ENCODE peak calls at places on chromosomes 16 and 17, in four cellular contexts. One of them, this sample, is unnamed.

GRCh38 chr17:75849724-75850123 is 5.4 kb downstream of the WBP2 start:
- DNase-seq in right atrium auricular region: no peak
- DNase-seq in endothelial cell: no peak
- DNase-seq in omental fat pad: no peak
- DNase-seq in this sample: peak

GRCh38 chr17:8237886-8238285 is 10.0 kb downstream of the CTC1 start:
- DNase-seq in omental fat pad: no peak
- DNase-seq in right atrium auricular region: no peak
- DNase-seq in endothelial cell: no peak
- DNase-seq in this sample: no peak

GRCh38 chr17:35752945-35753764 is at the start of gene GAS2L2:
- DNase-seq in endothelial cell: no peak
- DNase-seq in omental fat pad: no peak
- DNase-seq in right atrium auricular region: no peak
- DNase-seq in this sample: peak

GRCh38 chr17:48892940-48893645 is 506 bp downstream of the ATP5MC1 start:
- DNase-seq in endothelial cell: no peak
- DNase-seq in right atrium auricular region: no peak
- DNase-seq in omental fat pad: no peak
- DNase-seq in this sample: no peak

GRCh38 chr17:39150795-39151679 is at the start of gene PLXDC1:
- DNase-seq in right atrium auricular region: no peak
- DNase-seq in endothelial cell: no peak
- DNase-seq in omental fat pad: no peak
- DNase-seq in this sample: peak

GRCh38 chr16:75218256-75219076 is at the start of gene CTRB1:
- DNase-seq in omental fat pad: no peak
- DNase-seq in endothelial cell: no peak
- DNase-seq in right atrium auricular region: no peak
- DNase-seq in this sample: no peak

GRCh38 chr16:90002759-90003158 is 16.5 kb downstream of the DBNDD1 start:
- DNase-seq in omental fat pad: no peak
- DNase-seq in endothelial cell: no peak
- DNase-seq in right atrium auricular region: no peak
- DNase-seq in this sample: no peak

GRCh38 chr17:77892031-77892430 is 66.5 kb upstream of the TNRC6C start:
- DNase-seq in endothelial cell: no peak
- DNase-seq in omental fat pad: no peak
- DNase-seq in right atrium auricular region: no peak
- DNase-seq in this sample: peak

GRCh38 chr16:49698416-49698815 is 157.5 kb downstream of the ZNF423 start:
- DNase-seq in endothelial cell: peak
- DNase-seq in omental fat pad: no peak
- DNase-seq in right atrium auricular region: peak
- DNase-seq in this sample: no peak

GRCh38 chr17:68175416-68175815 is 72.4 kb upstream of the AMZ2 start:
- DNase-seq in right atrium auricular region: no peak
- DNase-seq in omental fat pad: no peak
- DNase-seq in endothelial cell: no peak
- DNase-seq in this sample: no peak

GRCh38 chr16:50246299-50247122 is 19.8 kb upstream of the ADCY7 start:
- DNase-seq in omental fat pad: no peak
- DNase-seq in right atrium auricular region: peak
- DNase-seq in endothelial cell: peak
- DNase-seq in this sample: peak

GRCh38 chr16:10661236-10661635 is 33.5 kb downstream of the TEKT5 start:
- DNase-seq in endothelial cell: no peak
- DNase-seq in omental fat pad: no peak
- DNase-seq in right atrium auricular region: no peak
- DNase-seq in this sample: no peak

GRCh38 chr17:76452646-76453430 is at the start of gene UBE2O:
- DNase-seq in omental fat pad: peak
- DNase-seq in endothelial cell: peak
- DNase-seq in right atrium auricular region: peak
- DNase-seq in this sample: peak

GRCh38 chr17:17102176-17102575 is 59.9 kb downstream of the MPRIP start:
- DNase-seq in endothelial cell: no peak
- DNase-seq in omental fat pad: no peak
- DNase-seq in right atrium auricular region: no peak
- DNase-seq in this sample: no peak

GRCh38 chr16:55264949-55265348 is 59.1 kb upstream of the IRX6 start:
- DNase-seq in endothelial cell: no peak
- DNase-seq in omental fat pad: no peak
- DNase-seq in right atrium auricular region: no peak
- DNase-seq in this sample: no peak

GRCh38 chr17:77086433-77087010 is 54.2 kb upstream of the SEC14L1 start:
- DNase-seq in right atrium auricular region: peak
- DNase-seq in endothelial cell: peak
- DNase-seq in omental fat pad: peak
- DNase-seq in this sample: peak

GRCh38 chr17:2357931-2358434 is 20.7 kb downstream of the SGSM2 start:
- DNase-seq in right atrium auricular region: no peak
- DNase-seq in endothelial cell: no peak
- DNase-seq in omental fat pad: no peak
- DNase-seq in this sample: peak

GRCh38 chr16:68128577-68129305 is 43.6 kb downstream of the NFATC3 start:
- DNase-seq in endothelial cell: no peak
- DNase-seq in omental fat pad: no peak
- DNase-seq in right atrium auricular region: no peak
- DNase-seq in this sample: no peak

GRCh38 chr17:40536731-40537171 is 28.5 kb downstream of the CCR7 start:
- DNase-seq in right atrium auricular region: no peak
- DNase-seq in omental fat pad: no peak
- DNase-seq in endothelial cell: peak
- DNase-seq in this sample: no peak

GRCh38 chr16:87733190-87733589 is 32.6 kb downstream of the KLHDC4 start:
- DNase-seq in omental fat pad: no peak
- DNase-seq in right atrium auricular region: no peak
- DNase-seq in endothelial cell: no peak
- DNase-seq in this sample: no peak

GRCh38 chr17:19461139-19461538 is 50.1 kb downstream of the RNF112 start:
- DNase-seq in right atrium auricular region: no peak
- DNase-seq in endothelial cell: no peak
- DNase-seq in omental fat pad: no peak
- DNase-seq in this sample: no peak

GRCh38 chr16:89294486-89294885 is 77.0 kb downstream of the ZNF778 start:
- DNase-seq in endothelial cell: no peak
- DNase-seq in omental fat pad: no peak
- DNase-seq in right atrium auricular region: no peak
- DNase-seq in this sample: no peak

GRCh38 chr17:35079547-35079946 is 16.0 kb upstream of the RFFL start:
- DNase-seq in endothelial cell: no peak
- DNase-seq in right atrium auricular region: no peak
- DNase-seq in omental fat pad: no peak
- DNase-seq in this sample: no peak

GRCh38 chr17:5019475-5019956 is 15.7 kb downstream of the SLC52A1 start:
- DNase-seq in omental fat pad: no peak
- DNase-seq in endothelial cell: no peak
- DNase-seq in right atrium auricular region: no peak
- DNase-seq in this sample: no peak

GRCh38 chr17:73612074-73612473 is 32.2 kb downstream of the SDK2 start:
- DNase-seq in omental fat pad: no peak
- DNase-seq in right atrium auricular region: no peak
- DNase-seq in endothelial cell: no peak
- DNase-seq in this sample: no peak

GRCh38 chr17:35713069-35713728 is 18.2 kb upstream of the RASL10B start:
- DNase-seq in right atrium auricular region: no peak
- DNase-seq in endothelial cell: no peak
- DNase-seq in omental fat pad: peak
- DNase-seq in this sample: no peak

GRCh38 chr16:2783581-2784375 is 3.6 kb downstream of the PRSS33 start:
- DNase-seq in omental fat pad: peak
- DNase-seq in endothelial cell: no peak
- DNase-seq in right atrium auricular region: no peak
- DNase-seq in this sample: no peak

GRCh38 chr17:17739388-17740066 is 58.3 kb downstream of the RAI1 start:
- DNase-seq in omental fat pad: no peak
- DNase-seq in right atrium auricular region: no peak
- DNase-seq in endothelial cell: no peak
- DNase-seq in this sample: no peak

GRCh38 chr17:6437466-6437865 is 2.5 kb upstream of the AIPL1 start:
- DNase-seq in endothelial cell: no peak
- DNase-seq in omental fat pad: no peak
- DNase-seq in right atrium auricular region: no peak
- DNase-seq in this sample: no peak

DNA sequence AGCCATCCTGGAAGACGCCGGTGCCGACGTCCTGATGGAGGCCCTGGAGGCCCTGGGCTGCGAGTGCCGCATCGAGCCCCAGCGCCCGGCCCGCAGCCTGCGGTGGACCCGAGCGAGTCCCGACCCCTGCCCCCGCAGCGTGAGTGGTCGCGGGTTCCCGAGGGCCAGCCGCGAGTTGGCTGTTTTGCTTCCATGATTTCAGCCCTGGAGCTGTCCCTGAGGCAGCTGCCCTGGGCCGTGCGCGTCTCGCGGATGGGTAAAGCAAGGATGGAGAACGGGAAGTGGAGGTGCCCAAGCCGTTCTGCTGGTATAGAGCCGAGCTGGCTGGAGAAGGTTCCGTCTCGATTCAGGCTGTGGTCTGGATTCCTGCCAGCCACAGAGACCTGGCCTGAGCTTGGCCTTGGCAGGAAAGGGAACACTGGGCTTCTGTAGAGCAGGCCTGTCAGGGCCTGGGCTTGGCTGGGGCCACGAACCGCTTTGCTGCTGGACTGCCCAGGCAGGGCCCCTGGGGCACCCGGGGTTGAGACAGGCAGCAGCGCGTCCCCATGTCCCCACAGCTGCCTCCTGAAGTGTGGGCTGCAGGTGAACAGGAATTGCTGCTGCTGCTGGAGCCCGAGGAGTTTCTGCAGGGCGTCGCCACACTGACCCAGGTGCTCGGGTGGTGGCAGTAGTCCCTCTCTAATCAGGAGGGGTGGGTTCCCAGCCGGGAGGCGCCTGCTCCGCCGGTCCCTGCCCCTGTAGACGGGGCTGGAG is 945 bp upstream of the MRPS34 start:
- DNase-seq in omental fat pad: no peak
- DNase-seq in right atrium auricular region: no peak
- DNase-seq in endothelial cell: no peak
- DNase-seq in this sample: no peak
- TF ChIP-seq CTCF in omental fat pad: no peak
- TF ChIP-seq CTCF in right atrium auricular region: no peak
- TF ChIP-seq CTCF in endothelial cell: no peak
- TF ChIP-seq CTCF in this sample: no peak

DNA sequence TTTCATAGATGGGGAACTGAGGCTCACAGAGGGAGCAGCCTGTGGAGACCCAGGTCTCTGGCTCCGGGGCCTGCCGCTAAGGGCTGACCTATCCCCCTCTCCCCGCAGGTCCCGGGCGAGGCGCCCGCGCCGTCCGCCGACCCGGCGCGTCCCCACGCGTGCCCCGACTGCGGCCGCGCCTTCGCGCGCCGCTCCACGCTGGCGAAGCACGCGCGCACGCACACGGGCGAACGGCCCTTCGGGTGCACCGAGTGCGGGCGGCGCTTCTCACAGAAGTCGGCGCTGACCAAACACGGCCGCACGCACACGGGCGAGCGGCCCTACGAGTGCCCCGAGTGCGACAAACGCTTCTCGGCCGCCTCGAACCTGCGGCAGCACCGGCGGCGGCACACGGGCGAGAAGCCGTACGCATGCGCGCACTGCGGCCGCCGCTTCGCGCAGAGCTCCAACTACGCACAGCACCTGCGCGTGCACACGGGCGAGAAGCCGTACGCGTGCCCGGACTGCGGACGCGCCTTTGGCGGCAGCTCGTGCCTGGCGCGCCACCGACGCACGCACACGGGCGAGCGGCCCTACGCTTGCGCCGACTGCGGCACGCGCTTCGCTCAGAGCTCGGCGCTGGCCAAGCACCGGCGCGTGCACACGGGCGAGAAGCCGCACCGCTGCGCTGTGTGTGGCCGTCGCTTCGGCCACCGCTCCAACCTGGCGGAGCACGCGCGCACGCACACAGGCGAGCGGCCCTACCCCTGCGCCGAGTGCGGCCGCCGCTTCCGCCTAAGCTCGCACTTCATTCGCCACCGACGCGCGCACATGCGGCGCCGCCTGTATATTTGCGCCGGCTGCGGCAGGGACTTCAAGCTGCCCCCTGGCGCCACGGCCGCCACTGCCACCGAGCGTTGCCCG is 10.3 kb downstream of the ZNF771 start:
- DNase-seq in omental fat pad: no peak
- DNase-seq in right atrium auricular region: peak
- DNase-seq in endothelial cell: peak
- DNase-seq in this sample: peak
- TF ChIP-seq CTCF in omental fat pad: no peak
- TF ChIP-seq CTCF in right atrium auricular region: peak
- TF ChIP-seq CTCF in endothelial cell: no peak
- TF ChIP-seq CTCF in this sample: no peak

GRCh38 chr16:48024042-48024441 is 131.8 kb downstream of the ABCC12 start:
- DNase-seq in endothelial cell: no peak
- DNase-seq in omental fat pad: no peak
- DNase-seq in right atrium auricular region: no peak
- DNase-seq in this sample: no peak

GRCh38 chr16:48025359-48025758 is 130.4 kb downstream of the ABCC12 start:
- DNase-seq in right atrium auricular region: no peak
- DNase-seq in omental fat pad: no peak
- DNase-seq in endothelial cell: no peak
- DNase-seq in this sample: no peak

GRCh38 chr16:48022496-48022895 is 133.3 kb downstream of the ABCC12 start:
- DNase-seq in omental fat pad: no peak
- DNase-seq in right atrium auricular region: no peak
- DNase-seq in endothelial cell: no peak
- DNase-seq in this sample: no peak
- TF ChIP-seq CTCF in omental fat pad: no peak
- TF ChIP-seq CTCF in right atrium auricular region: no peak
- TF ChIP-seq CTCF in endothelial cell: no peak
- TF ChIP-seq CTCF in this sample: no peak

DNA sequence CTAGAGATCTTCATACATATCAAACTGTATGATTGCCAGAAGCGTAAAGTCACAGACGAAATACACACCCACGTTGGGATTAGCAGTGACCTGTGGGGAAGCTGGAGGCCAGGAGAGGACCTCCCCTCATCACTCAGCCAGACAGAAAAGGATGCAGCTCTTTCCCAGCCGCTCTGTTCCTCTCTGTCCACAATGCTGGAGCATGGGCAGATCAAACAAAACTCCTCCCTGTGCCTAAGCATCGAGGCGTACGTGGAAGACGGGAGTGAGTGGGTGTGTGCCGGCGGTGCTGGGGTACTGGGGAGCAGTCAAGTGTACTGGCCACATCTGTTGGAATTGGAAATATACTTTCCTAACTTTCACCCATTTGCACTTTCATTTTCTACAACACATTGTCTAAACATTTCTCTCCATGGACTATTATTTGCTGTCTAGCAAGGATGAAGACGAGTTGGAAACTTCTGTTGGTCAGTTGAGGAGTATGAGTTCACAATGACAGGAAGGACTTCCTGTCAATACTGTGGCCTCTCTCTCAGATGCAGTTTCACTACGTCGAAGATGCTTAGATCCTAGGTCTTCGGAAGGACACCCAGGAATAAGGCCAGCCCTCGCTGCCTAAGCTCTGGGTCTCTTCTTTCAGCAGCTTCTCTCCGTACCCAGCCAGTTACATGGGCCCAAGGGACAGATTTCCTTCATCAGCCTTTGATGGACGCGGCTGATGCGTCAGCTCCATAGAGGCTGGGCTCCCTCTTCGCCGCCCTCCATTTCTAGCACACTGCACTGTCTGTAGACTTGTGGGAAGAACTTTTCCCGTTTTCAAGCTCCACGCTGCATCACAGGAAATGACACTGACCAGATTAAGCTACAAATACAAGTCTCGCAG is 30.6 kb upstream of the ENDOV start:
- DNase-seq in right atrium auricular region: no peak
- DNase-seq in omental fat pad: no peak
- DNase-seq in endothelial cell: no peak
- DNase-seq in this sample: no peak
- TF ChIP-seq CTCF in right atrium auricular region: no peak
- TF ChIP-seq CTCF in omental fat pad: no peak
- TF ChIP-seq CTCF in endothelial cell: no peak
- TF ChIP-seq CTCF in this sample: no peak